ENCODE peak calls at places on chromosome 9, in seven cellular contexts. K is mucosa of descending colon, Z is ELF-1, V is caudate nucleus, O is brain microvascular endothelial cell, I is osteocyte, S is neural crest cell. R is an unnamed sample.

GRCh38 chr9:1013018-1013417 is 36.6 kb downstream of the DMRT3 start:
- DNase-seq in K (no peak), Z (no peak), V (no peak), O (no peak), I (no peak), S (no peak), R (no peak)

GRCh38 chr9:134983506-134984371 is 66.0 kb upstream of the FCN1 start:
- DNase-seq in K (no peak), Z (no peak), V (no peak), O (no peak), I (no peak), S (no peak), R (no peak)

GRCh38 chr9:20611751-20612287 is 10.5 kb downstream of the MLLT3 start:
- DNase-seq in K (no peak), Z (no peak), V (no peak), O (peak), I (no peak), S (no peak), R (no peak)

GRCh38 chr9:77469515-77470197 is 178.5 kb downstream of the GNA14 start:
- DNase-seq in K (no peak), Z (no peak), V (no peak), O (no peak), I (no peak), S (no peak), R (no peak)

GRCh38 chr9:98805506-98806272 is 1.8 kb upstream of the GALNT12 start:
- DNase-seq in K (no peak), Z (no peak), V (no peak), O (peak), I (no peak), S (no peak), R (no peak)

GRCh38 chr9:88927510-88927909 is 63.8 kb upstream of the S1PR3 start:
- DNase-seq in K (no peak), Z (no peak), V (no peak), O (no peak), I (no peak), S (no peak), R (no peak)

GRCh38 chr9:89078860-89079259 is 87.6 kb downstream of the S1PR3 start:
- DNase-seq in K (no peak), Z (no peak), V (no peak), O (peak), I (no peak), S (no peak), R (no peak)

GRCh38 chr9:35774907-35775635 is 16.3 kb upstream of the NPR2 start:
- DNase-seq in K (no peak), Z (peak), V (no peak), O (no peak), I (no peak), S (no peak), R (no peak)

GRCh38 chr9:137615387-137615871 is 3.4 kb upstream of the EHMT1 start:
- DNase-seq in K (no peak), Z (no peak), V (no peak), O (no peak), I (no peak), S (no peak), R (no peak)